ENCODE peak calls at places on chromosomes 12 and 14, in four cellular contexts. K, S, P and E are unnamed samples.

GRCh38 chr12:15963271-15963670 is 52.1 kb downstream of the DERA start:
- DNase-seq in K (no peak), S (no peak), P (no peak), E (peak)

GRCh38 chr12:123948401-123949117 is 24.1 kb downstream of the CCDC92 start:
- DNase-seq in K (peak), S (no peak), P (no peak), E (no peak)

GRCh38 chr12:11015775-11016430 is 6.5 kb downstream of the TAS2R19 start:
- DNase-seq in K (no peak), S (no peak), P (no peak), E (no peak)

GRCh38 chr12:107091989-107092641 is 1.2 kb downstream of the CRY1 start:
- DNase-seq in K (peak), S (no peak), P (peak), E (peak)

GRCh38 chr12:57105011-57105753 is 6.0 kb downstream of the STAT6 start:
- DNase-seq in K (no peak), S (no peak), P (no peak), E (no peak)

GRCh38 chr12:45290218-45290609 is 74.3 kb downstream of the ANO6 start:
- DNase-seq in K (no peak), S (no peak), P (no peak), E (peak)

GRCh38 chr14:94598816-94599655 is 13.2 kb upstream of the SERPINA3 start:
- DNase-seq in K (peak), S (no peak), P (peak), E (peak)

GRCh38 chr12:104370989-104371870 is 67.7 kb downstream of the EID3 start:
- DNase-seq in K (peak), S (no peak), P (peak), E (peak)

GRCh38 chr12:54304187-54304810 is 3.5 kb upstream of the NFE2 start:
- DNase-seq in K (peak), S (peak), P (no peak), E (no peak)

GRCh38 chr12:62603811-62604098 is 137.1 kb downstream of the MON2 start:
- DNase-seq in K (no peak), S (no peak), P (no peak), E (no peak)

GRCh38 chr12:62601765-62602444 is 135.3 kb downstream of the MON2 start:
- DNase-seq in K (no peak), S (no peak), P (no peak), E (no peak)

GRCh38 chr12:62604373-62604772 is 137.7 kb downstream of the MON2 start:
- DNase-seq in K (no peak), S (no peak), P (no peak), E (no peak)

GRCh38 chr12:62602445-62603060 is 135.9 kb downstream of the MON2 start:
- DNase-seq in K (peak), S (peak), P (peak), E (peak)

DNA sequence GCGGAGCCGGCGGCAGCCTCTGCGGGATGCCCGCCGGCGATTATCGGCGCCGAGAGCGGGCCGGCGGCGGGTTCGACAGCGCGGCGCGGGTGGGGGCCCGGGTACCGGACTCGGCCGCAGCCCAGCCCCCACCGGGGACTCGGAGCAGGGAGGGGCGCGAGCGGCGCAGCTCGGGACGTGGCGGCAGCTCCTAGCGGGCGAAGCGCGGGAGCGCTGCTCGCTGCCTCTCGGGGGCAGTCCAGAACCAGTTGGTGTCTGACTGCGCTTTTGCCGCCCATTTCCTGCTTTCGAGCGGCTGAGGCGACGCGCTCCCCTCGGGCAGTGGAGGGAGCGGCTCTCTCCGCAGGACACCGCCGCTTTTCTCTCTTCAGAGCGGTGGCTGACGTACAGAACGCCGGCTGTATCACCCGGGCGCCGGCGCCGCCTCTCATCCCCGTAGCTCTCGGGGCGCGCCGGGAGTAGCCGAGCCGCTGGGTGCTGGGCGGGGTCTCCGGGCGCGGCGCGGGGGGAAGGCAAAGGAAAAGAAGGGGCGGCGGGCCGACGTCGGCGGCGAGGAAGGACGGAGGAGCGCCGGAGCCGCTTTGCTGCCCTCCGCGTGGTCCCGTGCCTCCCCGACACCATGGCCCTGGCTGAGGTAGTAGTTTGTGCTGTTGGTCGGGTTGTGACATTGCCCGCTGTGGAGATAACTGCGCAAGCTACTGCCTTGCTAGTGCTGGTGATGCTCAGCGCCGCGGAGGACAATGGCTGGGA is 136.6 kb downstream of the MON2 start:
- DNase-seq in K (peak), S (peak), P (peak), E (peak)
- H3K56ac ChIP-seq in K (peak), S (peak), P (peak), E (peak)

DNA sequence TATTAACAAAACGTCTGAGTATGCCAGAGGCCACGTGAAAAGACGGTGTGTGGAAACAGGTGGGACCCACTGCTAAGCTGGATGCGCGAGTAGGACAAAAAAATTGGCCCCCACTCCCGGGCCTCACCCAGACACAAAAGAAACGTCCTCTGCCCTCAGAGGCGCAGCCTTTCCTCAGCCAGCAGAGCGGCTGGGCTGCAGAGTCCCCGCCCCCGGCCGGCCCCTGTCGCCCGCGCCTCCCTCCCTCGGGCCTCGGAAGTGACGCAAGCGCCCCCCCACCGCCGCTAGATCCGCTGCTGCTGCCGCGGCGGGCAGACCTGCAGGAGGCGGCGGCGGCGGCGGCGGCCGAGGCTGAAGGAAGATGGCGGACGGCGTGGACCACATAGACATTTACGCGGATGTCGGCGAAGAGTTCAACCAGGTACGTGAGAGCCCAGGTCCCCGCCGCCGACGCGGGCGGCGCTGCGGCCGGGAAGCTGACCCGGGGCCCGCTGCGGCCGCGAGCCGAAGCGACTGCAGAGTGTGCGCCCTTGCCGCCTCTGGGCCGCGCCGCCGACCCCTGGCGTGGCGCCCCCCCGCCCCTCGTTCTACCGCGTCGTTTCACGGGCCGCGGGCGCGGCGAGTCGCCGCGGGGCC is at the start of gene CPSF6:
- DNase-seq in K (peak), S (peak), P (peak), E (peak)
- H2BK120ac ChIP-seq in K (no peak), S (peak), P (peak), E (peak)

DNA sequence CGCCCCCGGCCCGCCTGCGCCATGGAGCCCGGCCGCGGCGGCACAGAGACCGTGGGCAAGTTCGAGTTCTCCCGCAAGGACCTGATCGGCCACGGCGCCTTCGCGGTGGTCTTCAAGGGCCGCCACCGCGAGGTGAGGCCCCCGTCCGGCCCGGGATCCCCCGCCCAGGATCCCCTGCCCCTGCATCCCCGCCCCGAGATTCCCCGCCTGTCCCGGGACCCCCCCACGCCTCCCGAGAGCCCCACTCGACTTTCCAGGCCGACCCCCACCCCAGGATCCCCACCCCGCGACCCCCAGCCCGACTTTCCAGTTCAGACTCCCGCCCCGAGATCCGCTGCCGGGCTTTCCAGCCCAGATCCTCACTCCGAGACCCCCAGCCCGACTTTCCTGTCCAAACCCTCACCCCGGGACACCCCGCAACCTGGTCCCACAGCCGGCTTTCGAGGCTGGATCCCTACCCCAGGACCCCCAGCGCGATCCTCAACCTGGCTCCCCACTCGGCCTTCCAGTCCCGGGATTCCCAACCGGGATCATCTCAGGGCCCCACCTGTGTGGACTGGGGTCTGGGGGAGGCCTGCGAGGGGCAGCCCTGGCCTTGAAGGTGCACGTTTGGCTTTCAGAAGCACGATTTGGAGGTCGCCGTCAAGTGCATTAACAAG is 688 bp downstream of the ULK1 start:
- DNase-seq in K (peak), S (peak), P (no peak), E (no peak)
- H3K9ac ChIP-seq in K (peak), S (peak), P (peak), E (peak)

DNA sequence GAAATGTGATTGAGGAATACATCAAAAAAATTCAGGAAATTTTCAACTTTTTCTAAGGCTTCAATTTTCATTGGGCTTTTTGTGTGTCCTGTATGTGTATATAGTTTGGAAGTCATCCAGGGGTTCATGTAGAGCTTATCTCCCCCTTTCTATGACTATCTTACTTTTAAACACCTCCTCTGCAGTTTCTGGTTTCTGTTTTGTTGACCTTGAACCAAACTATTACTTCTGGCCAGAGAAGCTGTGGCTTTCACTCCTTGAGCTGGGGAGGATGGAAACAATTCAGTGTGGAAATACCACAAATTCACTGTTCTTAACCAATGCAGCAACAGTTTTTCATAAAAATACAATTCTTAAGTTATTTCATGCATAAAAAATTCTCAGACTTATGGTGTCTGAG is 613.2 kb upstream of the SEL1L start:
- DNase-seq in K (no peak), S (no peak), P (no peak), E (no peak)
- H3K56ac ChIP-seq in K (no peak), S (no peak), P (no peak), E (no peak)

DNA sequence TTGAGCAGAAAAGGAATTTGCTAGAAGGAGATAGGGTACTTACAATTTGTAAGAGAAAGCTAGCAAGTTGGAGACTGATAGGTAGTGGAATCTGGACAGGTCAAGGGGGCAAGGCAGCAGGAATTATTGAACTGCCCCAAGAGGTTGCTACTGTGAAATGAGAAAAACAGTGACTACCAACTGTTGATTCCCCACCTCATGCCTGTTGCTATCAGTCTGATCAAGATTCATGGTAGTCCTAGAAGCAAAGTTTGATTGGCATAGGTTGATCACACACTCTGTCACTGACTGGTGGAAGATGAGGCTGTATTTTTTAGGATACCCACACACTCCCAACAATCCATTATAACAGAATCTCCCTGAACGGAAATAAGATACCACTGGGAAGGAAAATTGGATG is 89.4 kb upstream of the IGF1 start:
- DNase-seq in K (no peak), S (no peak), P (no peak), E (no peak)
- H2BK120ac ChIP-seq in K (no peak), S (no peak), P (no peak), E (peak)

DNA sequence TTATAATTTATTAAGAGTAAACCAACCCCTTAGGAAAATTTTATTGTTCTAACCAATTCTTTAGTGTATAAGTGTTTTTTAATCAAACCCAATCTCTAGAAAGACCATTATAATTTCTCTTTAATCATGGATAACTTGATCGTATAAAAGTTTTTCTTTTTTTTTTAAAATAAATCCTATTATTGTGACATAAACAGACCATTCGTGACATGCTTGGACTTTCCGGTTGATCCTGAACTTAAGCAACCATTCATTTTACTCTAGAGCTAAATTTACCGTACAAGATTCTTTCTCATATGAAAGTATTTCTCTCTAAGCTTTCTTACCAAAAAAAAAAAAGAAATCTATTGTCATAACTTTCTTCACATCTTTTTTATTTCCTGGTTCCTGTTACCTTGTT is 32.6 kb upstream of the SLC38A4 start:
- DNase-seq in K (no peak), S (no peak), P (peak), E (no peak)
- H3K9ac ChIP-seq in K (no peak), S (no peak), P (no peak), E (no peak)

DNA sequence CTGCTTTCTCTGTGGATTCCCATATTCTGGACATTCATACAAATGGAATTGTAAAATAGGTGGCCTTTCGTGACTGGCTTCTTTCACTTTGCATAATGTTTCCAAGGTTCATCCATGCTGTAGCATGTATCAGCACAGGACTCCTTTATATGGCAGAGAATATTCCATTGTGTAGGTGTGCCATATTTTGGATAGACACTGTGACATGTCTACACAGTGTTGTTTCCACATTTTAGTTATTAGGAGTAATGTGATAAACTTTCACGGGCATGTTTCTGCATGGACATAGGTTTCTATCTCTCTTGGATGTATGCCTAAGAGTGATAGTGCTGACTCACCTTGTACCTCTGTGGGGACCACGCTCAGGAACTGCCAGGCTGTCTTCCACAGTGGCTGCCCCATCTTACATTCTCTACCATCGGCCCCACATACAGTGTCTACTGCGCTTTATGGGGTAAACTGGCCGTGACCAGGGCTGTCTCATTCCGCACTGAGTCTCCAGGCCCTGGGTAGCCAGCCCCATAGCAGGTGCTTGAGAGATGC is 7.1 kb upstream of the KRT84 start:
- DNase-seq in K (no peak), S (no peak), P (no peak), E (no peak)
- H3K56ac ChIP-seq in K (no peak), S (no peak), P (no peak), E (no peak)

GRCh38 chr14:96177766-96178377 is 26.8 kb upstream of the BDKRB2 start:
- DNase-seq in K (no peak), S (no peak), P (no peak), E (no peak)
- H2BK120ac ChIP-seq in K (no peak), S (no peak), P (no peak), E (peak)